ENCODE peak calls at places on chromosomes 6 and 20, in eight cellular contexts. One of them, this sample, is unnamed.

GRCh38 chr6:104014560-104014959 is 845.2 kb downstream of the HACE1 start:
- DNase-seq in AG10803: no peak
- DNase-seq in pancreas: no peak
- DNase-seq in OCI-LY7: no peak
- DNase-seq in cardiac muscle cell: no peak
- DNase-seq in upper lobe of right lung: no peak
- DNase-seq in HepG2: no peak
- DNase-seq in CD8-positive, alpha-beta T cell: no peak
- DNase-seq in this sample: no peak

GRCh38 chr20:51175724-51176123 is 152.8 kb upstream of the KCNG1 start:
- DNase-seq in AG10803: no peak
- DNase-seq in pancreas: no peak
- DNase-seq in OCI-LY7: no peak
- DNase-seq in cardiac muscle cell: no peak
- DNase-seq in upper lobe of right lung: no peak
- DNase-seq in HepG2: no peak
- DNase-seq in CD8-positive, alpha-beta T cell: no peak
- DNase-seq in this sample: no peak

GRCh38 chr6:127792616-127793015 is 108.2 kb downstream of the THEMIS start:
- DNase-seq in AG10803: no peak
- DNase-seq in pancreas: no peak
- DNase-seq in OCI-LY7: no peak
- DNase-seq in cardiac muscle cell: no peak
- DNase-seq in upper lobe of right lung: no peak
- DNase-seq in HepG2: no peak
- DNase-seq in CD8-positive, alpha-beta T cell: no peak
- DNase-seq in this sample: no peak

GRCh38 chr6:31272856-31273626 is 1.1 kb upstream of the HLA-C start:
- DNase-seq in AG10803: no peak
- DNase-seq in pancreas: no peak
- DNase-seq in OCI-LY7: peak; percentile 42
- DNase-seq in cardiac muscle cell: no peak
- DNase-seq in upper lobe of right lung: no peak
- DNase-seq in HepG2: no peak
- DNase-seq in CD8-positive, alpha-beta T cell: peak; percentile 58
- DNase-seq in this sample: no peak

GRCh38 chr6:127180421-127180820 is 62.0 kb downstream of the RSPO3 start:
- DNase-seq in AG10803: peak; percentile 64
- DNase-seq in pancreas: no peak
- DNase-seq in OCI-LY7: no peak
- DNase-seq in cardiac muscle cell: no peak
- DNase-seq in upper lobe of right lung: no peak
- DNase-seq in HepG2: no peak
- DNase-seq in CD8-positive, alpha-beta T cell: no peak
- DNase-seq in this sample: no peak

GRCh38 chr6:54802775-54803631 is 43.6 kb upstream of the FAM83B start:
- DNase-seq in AG10803: peak; percentile 43
- DNase-seq in pancreas: no peak
- DNase-seq in OCI-LY7: no peak
- DNase-seq in cardiac muscle cell: peak; percentile 46
- DNase-seq in upper lobe of right lung: no peak
- DNase-seq in HepG2: no peak
- DNase-seq in CD8-positive, alpha-beta T cell: no peak
- DNase-seq in this sample: peak; percentile 46

GRCh38 chr20:37229300-37229699 is 32.3 kb downstream of the GHRH start:
- DNase-seq in AG10803: no peak
- DNase-seq in pancreas: no peak
- DNase-seq in OCI-LY7: no peak
- DNase-seq in cardiac muscle cell: no peak
- DNase-seq in upper lobe of right lung: no peak
- DNase-seq in HepG2: no peak
- DNase-seq in CD8-positive, alpha-beta T cell: no peak
- DNase-seq in this sample: no peak

GRCh38 chr6:57256541-57256940 is 34.4 kb upstream of the RAB23 start:
- DNase-seq in AG10803: no peak
- DNase-seq in pancreas: no peak
- DNase-seq in OCI-LY7: no peak
- DNase-seq in cardiac muscle cell: peak; percentile 31
- DNase-seq in upper lobe of right lung: no peak
- DNase-seq in HepG2: no peak
- DNase-seq in CD8-positive, alpha-beta T cell: no peak
- DNase-seq in this sample: no peak

GRCh38 chr6:63636516-63636968 is 940 bp downstream of the PHF3 start:
- DNase-seq in AG10803: peak; percentile 33
- DNase-seq in pancreas: no peak
- DNase-seq in OCI-LY7: peak; percentile 44
- DNase-seq in cardiac muscle cell: peak; percentile 40
- DNase-seq in upper lobe of right lung: peak; percentile 79
- DNase-seq in HepG2: peak; percentile 59
- DNase-seq in CD8-positive, alpha-beta T cell: peak; percentile 61
- DNase-seq in this sample: no peak

GRCh38 chr6:82331031-82331773 is 32.4 kb upstream of the TPBG start:
- DNase-seq in AG10803: peak; percentile 81
- DNase-seq in pancreas: no peak
- DNase-seq in OCI-LY7: no peak
- DNase-seq in cardiac muscle cell: peak; percentile 42
- DNase-seq in upper lobe of right lung: no peak
- DNase-seq in HepG2: no peak
- DNase-seq in CD8-positive, alpha-beta T cell: no peak
- DNase-seq in this sample: peak; percentile 28

GRCh38 chr6:7758456-7758855 is 32.6 kb downstream of the BMP6 start:
- DNase-seq in AG10803: peak; percentile 99
- DNase-seq in pancreas: no peak
- DNase-seq in OCI-LY7: no peak
- DNase-seq in cardiac muscle cell: peak; percentile 94
- DNase-seq in upper lobe of right lung: no peak
- DNase-seq in HepG2: no peak
- DNase-seq in CD8-positive, alpha-beta T cell: no peak
- DNase-seq in this sample: peak; percentile 97

GRCh38 chr20:51129201-51129671 is 106.3 kb upstream of the KCNG1 start:
- DNase-seq in AG10803: no peak
- DNase-seq in pancreas: no peak
- DNase-seq in OCI-LY7: peak; percentile 16
- DNase-seq in cardiac muscle cell: no peak
- DNase-seq in upper lobe of right lung: no peak
- DNase-seq in HepG2: no peak
- DNase-seq in CD8-positive, alpha-beta T cell: no peak
- DNase-seq in this sample: no peak

GRCh38 chr6:116016846-116017545 is 43.7 kb downstream of the FRK start:
- DNase-seq in AG10803: no peak
- DNase-seq in pancreas: no peak
- DNase-seq in OCI-LY7: no peak
- DNase-seq in cardiac muscle cell: peak; percentile 68
- DNase-seq in upper lobe of right lung: no peak
- DNase-seq in HepG2: peak; percentile 56
- DNase-seq in CD8-positive, alpha-beta T cell: no peak
- DNase-seq in this sample: no peak

GRCh38 chr6:79868098-79868722 is 79.1 kb downstream of the ELOVL4 start:
- DNase-seq in AG10803: peak; percentile 65
- DNase-seq in pancreas: no peak
- DNase-seq in OCI-LY7: peak; percentile 72
- DNase-seq in cardiac muscle cell: peak; percentile 81
- DNase-seq in upper lobe of right lung: no peak
- DNase-seq in HepG2: peak; percentile 54
- DNase-seq in CD8-positive, alpha-beta T cell: no peak
- DNase-seq in this sample: peak; percentile 67

GRCh38 chr6:11111769-11112437 is 378 bp upstream of the ERVFRD-1 start:
- DNase-seq in AG10803: no peak
- DNase-seq in pancreas: no peak
- DNase-seq in OCI-LY7: no peak
- DNase-seq in cardiac muscle cell: peak; percentile 39
- DNase-seq in upper lobe of right lung: no peak
- DNase-seq in HepG2: no peak
- DNase-seq in CD8-positive, alpha-beta T cell: no peak
- DNase-seq in this sample: no peak

GRCh38 chr20:51563597-51564332 is 21.2 kb upstream of the NFATC2 start:
- DNase-seq in AG10803: peak; percentile 81
- DNase-seq in pancreas: peak; percentile 52
- DNase-seq in OCI-LY7: no peak
- DNase-seq in cardiac muscle cell: peak; percentile 88
- DNase-seq in upper lobe of right lung: no peak
- DNase-seq in HepG2: peak; percentile 68
- DNase-seq in CD8-positive, alpha-beta T cell: no peak
- DNase-seq in this sample: peak; percentile 75

GRCh38 chr20:47857994-47858557 is 72.8 kb upstream of the SULF2 start:
- DNase-seq in AG10803: no peak
- DNase-seq in pancreas: no peak
- DNase-seq in OCI-LY7: no peak
- DNase-seq in cardiac muscle cell: peak; percentile 47
- DNase-seq in upper lobe of right lung: no peak
- DNase-seq in HepG2: no peak
- DNase-seq in CD8-positive, alpha-beta T cell: no peak
- DNase-seq in this sample: peak; percentile 8

GRCh38 chr20:62116558-62117361 is 5.5 kb upstream of the LSM14B start:
- DNase-seq in AG10803: no peak
- DNase-seq in pancreas: no peak
- DNase-seq in OCI-LY7: no peak
- DNase-seq in cardiac muscle cell: no peak
- DNase-seq in upper lobe of right lung: no peak
- DNase-seq in HepG2: no peak
- DNase-seq in CD8-positive, alpha-beta T cell: no peak
- DNase-seq in this sample: no peak

DNA sequence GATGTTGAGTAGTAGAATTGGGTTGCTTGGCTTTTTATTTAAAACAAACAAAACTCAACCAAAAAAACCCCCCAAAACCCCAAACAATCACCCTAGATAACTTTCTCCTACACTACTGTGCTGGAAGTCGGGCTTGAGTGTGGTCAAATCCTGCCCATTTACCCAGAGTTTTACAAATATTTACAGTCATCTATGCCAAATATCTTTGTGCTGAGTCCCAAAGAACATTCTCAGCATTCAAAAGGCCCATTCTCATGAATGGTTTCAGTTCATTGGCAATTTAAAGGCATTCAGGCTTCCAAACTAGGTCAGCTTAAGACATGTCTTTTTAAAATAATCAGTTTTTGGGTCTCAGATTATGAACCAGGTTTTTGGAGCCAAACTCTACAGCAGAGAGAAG is 1.8 kb downstream of the RNF144B start:
- DNase-seq in AG10803: peak; percentile 91
- DNase-seq in pancreas: no peak
- DNase-seq in OCI-LY7: peak; percentile 20
- DNase-seq in cardiac muscle cell: peak; percentile 16
- DNase-seq in upper lobe of right lung: no peak
- DNase-seq in HepG2: peak; percentile 82
- DNase-seq in CD8-positive, alpha-beta T cell: no peak
- DNase-seq in this sample: peak; percentile 76
- H3K4me3 ChIP-seq in AG10803: peak overlapping the region; percentile 81
- H3K4me3 ChIP-seq in pancreas: peak overlapping the region; percentile 43
- H3K4me3 ChIP-seq in OCI-LY7: peak overlapping the region; percentile 98
- H3K4me3 ChIP-seq in cardiac muscle cell: no peak overlapping the region
- H3K4me3 ChIP-seq in upper lobe of right lung: peak overlapping the region; percentile 73
- H3K4me3 ChIP-seq in HepG2: peak overlapping the region; percentile 73
- H3K4me3 ChIP-seq in CD8-positive, alpha-beta T cell: no peak overlapping the region
- H3K4me3 ChIP-seq in this sample: peak overlapping the region; percentile 58

GRCh38 chr6:149942461-149942829 is 631 bp downstream of the ULBP2 start:
- DNase-seq in AG10803: no peak
- DNase-seq in pancreas: no peak
- DNase-seq in OCI-LY7: no peak
- DNase-seq in cardiac muscle cell: no peak
- DNase-seq in upper lobe of right lung: no peak
- DNase-seq in HepG2: no peak
- DNase-seq in CD8-positive, alpha-beta T cell: no peak
- DNase-seq in this sample: no peak
- TF ChIP-seq CTCF in AG10803: no peak
- TF ChIP-seq CTCF in pancreas: no peak
- TF ChIP-seq CTCF in OCI-LY7: peak; percentile 36
- TF ChIP-seq CTCF in cardiac muscle cell: no peak
- TF ChIP-seq CTCF in upper lobe of right lung: no peak
- TF ChIP-seq CTCF in HepG2: no peak
- TF ChIP-seq CTCF in CD8-positive, alpha-beta T cell: no peak
- TF ChIP-seq CTCF in this sample: no peak

DNA sequence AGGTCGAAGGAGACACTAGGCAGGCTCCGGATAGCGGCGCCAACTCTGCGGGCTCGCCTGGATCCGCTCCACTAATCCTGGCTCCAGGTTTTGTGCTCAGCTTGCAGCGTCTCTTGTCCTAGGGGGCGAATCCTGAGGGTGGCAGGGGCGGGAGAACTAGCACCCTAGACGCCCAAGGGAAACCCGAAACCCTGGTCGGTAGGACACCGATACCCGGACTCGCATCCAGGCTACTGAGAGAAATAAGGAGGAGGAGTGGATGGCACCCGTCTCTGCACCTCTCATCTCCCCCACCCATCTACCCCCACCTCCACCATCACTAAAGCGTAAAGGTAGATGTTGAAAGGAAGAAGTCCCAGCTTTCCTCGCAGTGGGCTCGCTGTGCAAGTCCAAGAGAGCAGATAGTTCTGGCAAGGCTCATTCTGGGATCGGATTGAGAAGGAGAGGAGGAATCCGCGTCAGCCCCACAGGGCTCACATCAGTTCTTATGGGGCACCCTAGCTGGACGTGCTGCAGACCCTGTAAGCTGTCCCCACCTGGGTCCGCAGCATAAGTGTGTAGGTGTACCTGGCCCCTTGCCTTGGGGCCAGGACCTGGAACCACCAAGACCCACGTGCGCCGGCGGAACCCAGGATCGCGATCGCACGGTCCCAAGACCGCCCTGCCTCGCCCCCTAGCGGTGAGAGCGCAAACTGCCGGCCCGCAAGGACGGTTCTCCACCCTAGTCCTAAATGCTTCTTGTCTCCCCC is 6.9 kb downstream of the SLC32A1 start:
- DNase-seq in AG10803: peak; percentile 34
- DNase-seq in pancreas: peak; percentile 72
- DNase-seq in OCI-LY7: peak; percentile 81
- DNase-seq in cardiac muscle cell: peak; percentile 64
- DNase-seq in upper lobe of right lung: peak; percentile 86
- DNase-seq in HepG2: peak; percentile 62
- DNase-seq in CD8-positive, alpha-beta T cell: peak; percentile 71
- DNase-seq in this sample: no peak
- H3K4me3 ChIP-seq in AG10803: no peak overlapping the region
- H3K4me3 ChIP-seq in pancreas: peak overlapping the region; percentile 25
- H3K4me3 ChIP-seq in OCI-LY7: peak overlapping the region; percentile 70
- H3K4me3 ChIP-seq in cardiac muscle cell: peak overlapping the region; percentile 18
- H3K4me3 ChIP-seq in upper lobe of right lung: peak overlapping the region; percentile 14
- H3K4me3 ChIP-seq in HepG2: peak overlapping the region; percentile 10
- H3K4me3 ChIP-seq in CD8-positive, alpha-beta T cell: peak overlapping the region; percentile 65
- H3K4me3 ChIP-seq in this sample: peak overlapping the region; percentile 9

GRCh38 chr20:2838847-2839671 is 1.4 kb downstream of the PCED1A start:
- DNase-seq in AG10803: no peak
- DNase-seq in pancreas: peak; percentile 35
- DNase-seq in OCI-LY7: no peak
- DNase-seq in cardiac muscle cell: no peak
- DNase-seq in upper lobe of right lung: peak; percentile 45
- DNase-seq in HepG2: no peak
- DNase-seq in CD8-positive, alpha-beta T cell: no peak
- DNase-seq in this sample: no peak

GRCh38 chr20:2840967-2841531 is 504 bp downstream of the VPS16 start:
- DNase-seq in AG10803: peak; percentile 72
- DNase-seq in pancreas: peak; percentile 58
- DNase-seq in OCI-LY7: peak; percentile 33
- DNase-seq in cardiac muscle cell: peak; percentile 80
- DNase-seq in upper lobe of right lung: peak; percentile 83
- DNase-seq in HepG2: peak; percentile 66
- DNase-seq in CD8-positive, alpha-beta T cell: no peak
- DNase-seq in this sample: no peak

GRCh38 chr20:2840138-2840966 is at the start of the genes PCED1A and VPS16:
- DNase-seq in AG10803: peak; percentile 83
- DNase-seq in pancreas: peak; percentile 88
- DNase-seq in OCI-LY7: peak; percentile 85
- DNase-seq in cardiac muscle cell: peak; percentile 92
- DNase-seq in upper lobe of right lung: peak; percentile 96
- DNase-seq in HepG2: peak; percentile 84
- DNase-seq in CD8-positive, alpha-beta T cell: peak; percentile 89
- DNase-seq in this sample: peak; percentile 50

GRCh38 chr20:2838170-2838797 is 2.2 kb downstream of the PCED1A start:
- DNase-seq in AG10803: no peak
- DNase-seq in pancreas: no peak
- DNase-seq in OCI-LY7: no peak
- DNase-seq in cardiac muscle cell: no peak
- DNase-seq in upper lobe of right lung: peak; percentile 39
- DNase-seq in HepG2: no peak
- DNase-seq in CD8-positive, alpha-beta T cell: no peak
- DNase-seq in this sample: no peak

GRCh38 chr20:2839732-2840137 is 720 bp downstream of the PCED1A start:
- DNase-seq in AG10803: no peak
- DNase-seq in pancreas: no peak
- DNase-seq in OCI-LY7: no peak
- DNase-seq in cardiac muscle cell: no peak
- DNase-seq in upper lobe of right lung: no peak
- DNase-seq in HepG2: no peak
- DNase-seq in CD8-positive, alpha-beta T cell: no peak
- DNase-seq in this sample: no peak
- TF ChIP-seq CTCF in AG10803: no peak
- TF ChIP-seq CTCF in pancreas: no peak
- TF ChIP-seq CTCF in OCI-LY7: no peak
- TF ChIP-seq CTCF in cardiac muscle cell: no peak
- TF ChIP-seq CTCF in upper lobe of right lung: no peak
- TF ChIP-seq CTCF in HepG2: no peak
- TF ChIP-seq CTCF in CD8-positive, alpha-beta T cell: no peak
- TF ChIP-seq CTCF in this sample: no peak

This sample was measured in astrocyte of the cerebellum.